ENCODE peak calls at places on chromosomes 3 and 15, in seven cellular contexts. M is neural crest cell; F is anterior cingulate cortex; G is mesothelial cell of epicardium; A is activated effector memory CD4-positive, alpha-beta T cell treated with anti-CD3 and anti-CD28 coated beads, Interleukin-2, amount 50 U/mL, for 16 hours; N is AML-193; X is NCI-H774. U is an unnamed sample.

GRCh38 chr3:196915375-196915774 is 27.0 kb downstream of the NCBP2 start:
- DNase-seq in M (no peak), F (no peak), G (no peak), A (no peak), N (no peak), X (no peak), U (no peak)

GRCh38 chr3:41507336-41508062 is 308.2 kb downstream of the CTNNB1 start:
- DNase-seq in M (no peak), F (no peak), G (no peak), A (no peak), N (no peak), X (no peak), U (no peak)

GRCh38 chr15:77033417-77033728 is 37.5 kb downstream of the TSPAN3 start:
- DNase-seq in M (peak), F (no peak), G (no peak), A (no peak), N (no peak), X (no peak), U (no peak)

GRCh38 chr15:98518823-98519561 is 129.3 kb upstream of the IGF1R start:
- DNase-seq in M (peak), F (peak), G (peak), A (peak), N (peak), X (peak), U (peak)

GRCh38 chr3:175433026-175433668 is 574.0 kb downstream of the NAALADL2 start:
- DNase-seq in M (no peak), F (no peak), G (no peak), A (no peak), N (no peak), X (no peak), U (peak)

GRCh38 chr3:73695841-73696240 is 71.1 kb upstream of the PDZRN3 start:
- DNase-seq in M (no peak), F (no peak), G (no peak), A (no peak), N (no peak), X (no peak), U (peak)

GRCh38 chr3:172142074-172143059 is 103.0 kb downstream of the FNDC3B start:
- DNase-seq in M (no peak), F (no peak), G (no peak), A (no peak), N (no peak), X (no peak), U (peak)

GRCh38 chr15:98174286-98174685 is 213.8 kb downstream of the ARRDC4 start:
- DNase-seq in M (no peak), F (no peak), G (no peak), A (no peak), N (no peak), X (no peak), U (no peak)

GRCh38 chr3:100972293-100972692 is 20.9 kb downstream of the ABI3BP start:
- DNase-seq in M (no peak), F (no peak), G (no peak), A (no peak), N (no peak), X (peak), U (no peak)

GRCh38 chr3:86840814-86841213 is 150.1 kb downstream of the VGLL3 start:
- DNase-seq in M (no peak), F (no peak), G (no peak), A (no peak), N (no peak), X (no peak), U (no peak)

GRCh38 chr3:172221550-172221949 is 182.2 kb downstream of the FNDC3B start:
- DNase-seq in M (no peak), F (no peak), G (no peak), A (no peak), N (no peak), X (no peak), U (peak)

GRCh38 chr3:171801738-171802600 is 8.3 kb downstream of the PLD1 start:
- DNase-seq in M (no peak), F (no peak), G (no peak), A (no peak), N (no peak), X (no peak), U (peak)

GRCh38 chr15:58551764-58552504 is 120.1 kb downstream of the LIPC start:
- DNase-seq in M (no peak), F (no peak), G (peak), A (no peak), N (no peak), X (no peak), U (peak)

U was measured in cardiac fibroblast.